ENCODE peak calls at places on chromosomes 5 and 9, in eight cellular contexts. N is neuronal stem cell, Q is fibroblast of lung, I is hepatocyte, U is IMR-90, T is neural progenitor cell, W is PC-3, D is GM23338. A is an unnamed sample.

GRCh38 chr9:138047469-138048040 is 170.0 kb downstream of the CACNA1B start:
- DNase-seq in W (no peak), T (peak; percentile 1), D (no peak), I (no peak), U (no peak), N (no peak), Q (no peak), A (no peak)

GRCh38 chr9:76677481-76678055 is 86.7 kb upstream of the PCA3 start:
- DNase-seq in N (no peak), Q (peak; percentile 85), I (no peak), T (no peak), D (no peak), U (no peak), W (no peak), A (no peak)

GRCh38 chr5:157479166-157479565 is 19.2 kb downstream of the NIPAL4 start:
- DNase-seq in D (no peak), N (no peak), Q (no peak), U (peak; percentile 28), T (no peak), I (peak; percentile 32), W (peak; percentile 96), A (no peak)

GRCh38 chr5:154937718-154938466 is at the start of gene GEMIN5:
- DNase-seq in U (peak; percentile 78), N (peak; percentile 58), Q (peak; percentile 82), I (peak; percentile 94), W (peak; percentile 86), T (peak; percentile 93), D (peak; percentile 97), A (peak; percentile 91)

GRCh38 chr9:6759114-6759977 is 1.6 kb downstream of the KDM4C start:
- DNase-seq in I (peak; percentile 65), W (peak; percentile 74), U (peak; percentile 82), N (no peak), Q (peak; percentile 88), T (no peak), D (peak; percentile 35), A (peak; percentile 40)

GRCh38 chr5:66891184-66891925 is 295.2 kb downstream of the MAST4 start:
- DNase-seq in I (peak; percentile 12), U (peak; percentile 43), T (no peak), N (no peak), D (peak; percentile 21), W (peak; percentile 48), Q (peak; percentile 18), A (no peak)

GRCh38 chr9:130933114-130934046 is 5.7 kb downstream of the FIBCD1 start:
- DNase-seq in W (peak; percentile 67), T (no peak), N (no peak), Q (peak; percentile 83), U (peak; percentile 84), D (peak; percentile 55), I (peak; percentile 70), A (no peak)

GRCh38 chr5:143581148-143581547 is 177.7 kb upstream of the NR3C1 start:
- DNase-seq in T (no peak), W (no peak), N (no peak), D (no peak), I (peak; percentile 45), Q (no peak), U (no peak), A (no peak)

GRCh38 chr9:127198587-127198986 is 66.0 kb upstream of the GARNL3 start:
- DNase-seq in N (no peak), U (no peak), I (no peak), Q (no peak), W (no peak), D (no peak), T (no peak), A (no peak)

GRCh38 chr9:127200106-127200862 is 64.3 kb upstream of the GARNL3 start:
- DNase-seq in U (no peak), Q (no peak), D (no peak), W (no peak), N (no peak), T (no peak), I (no peak), A (no peak)

GRCh38 chr9:127197186-127197860 is 67.3 kb upstream of the GARNL3 start:
- DNase-seq in I (no peak), T (no peak), W (no peak), U (no peak), Q (no peak), N (no peak), D (no peak), A (no peak)

GRCh38 chr9:127197861-127198430 is 66.6 kb upstream of the GARNL3 start:
- DNase-seq in I (no peak), W (no peak), Q (no peak), D (no peak), U (peak; percentile 51), N (no peak), T (no peak), A (no peak)

DNA sequence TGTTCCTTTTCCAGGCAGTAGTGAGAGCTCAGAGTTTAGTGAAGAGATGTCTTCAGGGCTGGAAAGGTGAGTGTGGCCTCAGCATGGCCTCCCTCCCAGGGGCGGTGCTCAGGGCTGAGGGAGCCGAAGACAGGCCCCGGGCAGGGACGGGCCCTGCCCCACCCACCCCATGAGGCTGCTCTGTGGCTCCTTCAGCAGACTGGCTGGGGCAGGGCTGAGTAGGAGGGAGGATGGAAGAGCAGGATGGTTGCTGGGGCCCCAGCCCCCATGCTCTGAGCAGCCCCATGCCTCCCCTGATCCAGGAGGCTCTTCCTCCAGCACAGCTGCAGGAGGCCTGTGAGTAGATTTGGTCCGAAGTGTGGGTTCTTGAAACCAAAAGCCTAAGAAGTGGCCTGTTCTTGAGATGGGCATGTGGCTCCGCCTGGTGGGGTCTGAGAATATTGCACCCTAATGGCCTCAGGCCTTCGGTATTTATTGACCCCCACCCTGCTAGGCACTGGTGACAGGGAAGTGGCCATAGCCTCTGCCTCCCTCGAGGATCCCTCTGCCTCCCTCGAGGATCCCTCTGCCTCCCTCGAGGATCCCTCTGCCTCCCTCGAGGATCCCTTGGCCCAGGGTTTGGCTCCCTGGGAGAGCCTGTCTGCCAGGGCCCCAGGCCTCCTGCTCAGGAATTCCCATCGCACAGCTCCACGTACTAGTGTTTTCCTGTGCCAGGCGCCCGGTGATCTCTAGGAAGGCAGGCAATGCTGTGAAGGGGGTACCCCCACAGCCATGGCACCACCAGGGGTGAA is 65.4 kb upstream of the GARNL3 start:
- DNase-seq in U (peak; percentile 82), N (peak; percentile 84), T (peak; percentile 87), D (peak; percentile 94), W (peak; percentile 78), I (peak; percentile 88), Q (peak; percentile 62), A (peak; percentile 85)
- H2AFZ ChIP-seq in U (peak overlapping the region; percentile 82), N (peak overlapping the region; percentile 78), T (peak overlapping the region; percentile 35), D (no peak overlapping the region), W (no peak overlapping the region), I (no peak overlapping the region), Q (no peak overlapping the region), A (no peak overlapping the region)

GRCh38 chr5:9439651-9440292 is 106.1 kb downstream of the SEMA5A start:
- DNase-seq in Q (no peak), N (no peak), W (peak; percentile 62), U (peak; percentile 26), T (no peak), I (no peak), D (no peak), A (no peak)

GRCh38 chr5:9440517-9440916 is 105.4 kb downstream of the SEMA5A start:
- DNase-seq in T (no peak), I (no peak), Q (peak; percentile 84), W (peak; percentile 98), U (peak; percentile 77), D (no peak), N (no peak), A (no peak)

GRCh38 chr5:9441610-9442009 is 104.3 kb downstream of the SEMA5A start:
- DNase-seq in T (no peak), W (peak; percentile 33), I (no peak), N (no peak), Q (no peak), U (peak; percentile 55), D (no peak), A (no peak)

DNA sequence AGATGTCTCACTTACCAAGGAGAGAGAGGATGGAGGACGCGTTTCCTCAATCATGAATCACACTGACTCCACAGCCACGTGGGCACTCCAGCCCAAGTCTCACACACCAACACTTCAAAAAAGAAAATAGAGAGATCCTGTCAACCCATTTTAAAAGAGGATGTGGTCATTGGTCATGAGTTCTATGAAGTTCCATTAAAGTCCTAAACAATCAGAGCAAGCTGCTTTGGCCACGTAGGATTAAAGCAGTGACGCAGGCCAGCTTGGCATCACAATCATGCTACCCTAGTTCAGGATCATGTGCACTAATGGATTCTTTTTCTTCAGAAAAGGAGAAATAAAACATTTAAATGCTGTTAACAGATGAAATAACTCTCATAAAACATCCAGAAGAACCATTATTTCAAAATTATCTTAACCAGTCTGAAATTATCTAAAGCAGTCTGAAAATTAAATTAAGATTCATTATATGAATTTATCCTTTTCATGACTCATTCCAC is 108.1 kb downstream of the SEMA5A start:
- DNase-seq in D (no peak), I (no peak), T (no peak), Q (peak; percentile 90), N (no peak), U (peak; percentile 86), W (peak; percentile 81), A (no peak)
- H2AFZ ChIP-seq in D (no peak overlapping the region), I (no peak overlapping the region), T (no peak overlapping the region), Q (peak overlapping the region; percentile 24), N (no peak overlapping the region), U (peak overlapping the region; percentile 35), W (peak overlapping the region; percentile 41), A (no peak overlapping the region)

GRCh38 chr9:128324401-128324800 is 1.8 kb downstream of the COQ4 start:
- DNase-seq in I (no peak), T (no peak), U (no peak), D (no peak), Q (no peak), W (no peak), N (no peak), A (no peak)

GRCh38 chr9:128323786-128324185 is 1.1 kb downstream of the COQ4 start:
- DNase-seq in D (no peak), T (no peak), I (no peak), Q (no peak), U (no peak), W (no peak), N (no peak), A (no peak)

GRCh38 chr9:128321879-128322341 is 337 bp downstream of the TRUB2 start:
- DNase-seq in I (no peak), U (no peak), D (no peak), T (no peak), N (no peak), Q (no peak), W (no peak), A (no peak)

GRCh38 chr9:128322342-128323191 is at the start of the genes COQ4 and TRUB2:
- DNase-seq in D (peak; percentile 98), W (peak; percentile 89), T (peak; percentile 96), Q (peak; percentile 94), I (peak; percentile 97), N (peak; percentile 92), U (peak; percentile 92), A (peak; percentile 95)

DNA sequence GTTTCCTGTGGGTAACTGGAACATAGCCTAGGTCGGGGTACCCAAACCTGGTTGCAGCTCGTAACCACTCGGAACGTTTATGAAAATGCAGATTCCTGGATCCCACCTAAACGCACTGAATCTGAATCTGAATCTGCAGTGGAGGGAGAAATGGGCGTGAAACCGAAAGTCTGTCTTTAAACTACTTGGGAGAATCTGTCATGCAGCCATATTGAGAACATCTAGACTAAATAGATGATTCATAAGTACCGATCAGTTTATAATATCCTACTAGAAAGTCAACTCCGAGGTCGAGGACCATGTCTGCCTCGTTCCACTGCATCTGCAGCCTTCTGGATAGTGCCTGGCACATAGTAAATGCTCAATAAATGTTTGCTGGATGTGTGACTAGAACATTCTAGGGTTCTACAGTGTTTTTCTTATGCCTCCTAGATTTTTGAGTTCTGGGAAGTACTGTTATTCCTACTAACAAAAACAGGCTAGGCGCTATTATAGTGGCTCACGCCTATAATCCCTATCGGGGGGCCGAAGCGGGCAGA is 622 bp downstream of the COQ4 start:
- DNase-seq in Q (peak; percentile 44), T (no peak), W (no peak), D (no peak), N (no peak), U (peak; percentile 63), I (no peak), A (no peak)
- H2AFZ ChIP-seq in Q (peak overlapping the region; percentile 5), T (peak overlapping the region; percentile 99), W (peak overlapping the region; percentile 90), D (peak overlapping the region; percentile 66), N (peak overlapping the region; percentile 84), U (peak overlapping the region; percentile 98), I (peak overlapping the region; percentile 77), A (peak overlapping the region; percentile 88)

GRCh38 chr5:57658009-57658408 is 175.4 kb upstream of the ACTBL2 start:
- DNase-seq in Q (no peak), I (no peak), U (no peak), W (no peak), D (no peak), N (no peak), T (no peak), A (no peak)

GRCh38 chr5:57651127-57651526 is 168.5 kb upstream of the ACTBL2 start:
- DNase-seq in Q (no peak), W (no peak), N (no peak), I (no peak), U (no peak), T (no peak), D (no peak), A (no peak)

GRCh38 chr5:57650360-57651069 is 167.9 kb upstream of the ACTBL2 start:
- DNase-seq in W (peak; percentile 64), N (no peak), D (peak; percentile 86), U (peak; percentile 53), I (peak; percentile 75), T (peak; percentile 62), Q (peak; percentile 67), A (peak; percentile 29)

GRCh38 chr5:57655228-57655627 is 172.6 kb upstream of the ACTBL2 start:
- DNase-seq in Q (no peak), D (no peak), I (no peak), W (no peak), N (no peak), T (no peak), U (no peak), A (no peak)

DNA sequence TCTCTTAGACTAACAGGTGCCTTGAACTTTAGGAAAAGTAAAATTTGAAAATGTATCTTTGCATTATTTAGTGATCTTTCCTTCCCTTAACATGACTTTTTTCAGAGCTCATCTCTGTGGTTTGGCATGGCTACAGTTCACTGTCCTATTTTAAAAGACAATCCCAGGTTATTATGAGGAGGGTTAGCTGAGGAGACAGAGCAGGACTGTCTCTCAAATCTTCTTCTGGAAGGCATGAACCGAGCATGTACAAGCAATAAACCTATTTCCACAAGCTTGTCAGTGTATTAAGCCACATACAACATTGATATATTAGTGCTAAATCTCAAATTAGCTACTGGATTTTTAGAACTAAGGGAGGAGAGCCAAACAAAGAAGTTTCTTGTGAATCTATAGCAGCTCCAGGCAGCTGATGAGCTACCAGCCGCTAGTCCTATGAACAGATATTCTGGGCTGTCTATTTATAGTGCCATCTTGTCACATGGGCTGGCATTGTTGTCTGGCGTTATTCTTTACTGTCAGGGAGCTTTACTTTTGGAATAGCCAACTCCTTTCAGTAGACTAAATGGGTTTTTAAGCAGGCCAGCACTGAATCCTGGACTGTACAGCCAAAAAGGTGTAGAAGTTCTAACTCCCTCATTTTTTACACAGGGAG is 171.2 kb upstream of the ACTBL2 start:
- DNase-seq in U (no peak), T (no peak), N (no peak), W (no peak), I (no peak), Q (no peak), D (no peak), A (no peak)
- H2AFZ ChIP-seq in U (no peak overlapping the region), T (peak overlapping the region; percentile 69), N (peak overlapping the region; percentile 27), W (no peak overlapping the region), I (no peak overlapping the region), Q (no peak overlapping the region), D (peak overlapping the region; percentile 7), A (no peak overlapping the region)

A was measured in OCI-LY7.